ENCODE peak calls at places on chromosomes 12 and 14, in four cellular contexts. Z, N, P and X are unnamed samples.

GRCh38 chr14:30227436-30227835 is 299.8 kb upstream of the PRKD1 start:
- DNase-seq in Z (no peak), N (no peak), P (peak), X (no peak)

GRCh38 chr14:103139371-103140016 is 16.2 kb downstream of the TNFAIP2 start:
- DNase-seq in Z (peak), N (no peak), P (no peak), X (no peak)

GRCh38 chr12:121534495-121535148 is 46.2 kb downstream of the KDM2B start:
- DNase-seq in Z (peak), N (no peak), P (no peak), X (no peak)

GRCh38 chr12:110366474-110367208 is 36.9 kb downstream of the ANAPC7 start:
- DNase-seq in Z (no peak), N (no peak), P (no peak), X (no peak)

GRCh38 chr14:79668941-79669340 is 542.4 kb downstream of the DIO2 start:
- DNase-seq in Z (no peak), N (no peak), P (no peak), X (no peak)

GRCh38 chr12:126784328-126784921 is 1482.5 kb upstream of the TMEM132C start:
- DNase-seq in Z (no peak), N (no peak), P (no peak), X (peak)

GRCh38 chr12:98227162-98227561 is 288.2 kb upstream of the TMPO start:
- DNase-seq in Z (no peak), N (no peak), P (peak), X (no peak)

GRCh38 chr14:56555921-56556570 is 23.6 kb upstream of the TMEM260 start:
- DNase-seq in Z (no peak), N (peak), P (peak), X (no peak)

GRCh38 chr12:5478081-5478706 is 46.3 kb downstream of the NTF3 start:
- DNase-seq in Z (no peak), N (no peak), P (peak), X (no peak)

GRCh38 chr12:21379218-21379617 is 6.5 kb downstream of the IAPP start:
- DNase-seq in Z (no peak), N (no peak), P (no peak), X (no peak)

GRCh38 chr14:98466807-98467206 is 805.2 kb downstream of the BCL11B start:
- DNase-seq in Z (no peak), N (no peak), P (no peak), X (no peak)

GRCh38 chr12:14058717-14059116 is 77.3 kb upstream of the GRIN2B start:
- DNase-seq in Z (no peak), N (no peak), P (no peak), X (no peak)

GRCh38 chr12:42565633-42566032 is 23.9 kb downstream of the PRICKLE1 start:
- DNase-seq in Z (no peak), N (no peak), P (no peak), X (no peak)

GRCh38 chr12:27297576-27297975 is 35.1 kb upstream of the BMAL2 start:
- DNase-seq in Z (no peak), N (no peak), P (no peak), X (no peak)

GRCh38 chr12:120800665-120801064 is 75.0 kb downstream of the ACADS start:
- DNase-seq in Z (no peak), N (no peak), P (no peak), X (no peak)

GRCh38 chr12:32533971-32534590 is 134.7 kb downstream of the FGD4 start:
- DNase-seq in Z (no peak), N (peak), P (peak), X (peak)

GRCh38 chr12:122545855-122546254 is 18.8 kb downstream of the KNTC1 start:
- DNase-seq in Z (no peak), N (no peak), P (no peak), X (no peak)

GRCh38 chr12:100671396-100672074 is 98.1 kb downstream of the GAS2L3 start:
- DNase-seq in Z (no peak), N (no peak), P (no peak), X (no peak)

GRCh38 chr12:100674009-100674888 is 100.8 kb downstream of the GAS2L3 start:
- DNase-seq in Z (no peak), N (no peak), P (no peak), X (no peak)

GRCh38 chr12:100668939-100669536 is 95.6 kb downstream of the GAS2L3 start:
- DNase-seq in Z (peak), N (peak), P (peak), X (peak)

GRCh38 chr12:100669922-100670321 is 96.4 kb downstream of the GAS2L3 start:
- DNase-seq in Z (no peak), N (no peak), P (no peak), X (no peak)

GRCh38 chr12:100672075-100672592 is 98.7 kb downstream of the GAS2L3 start:
- DNase-seq in Z (peak), N (peak), P (no peak), X (no peak)
- TF ChIP-seq CTCF in Z (peak), N (peak), P (peak), X (no peak)

GRCh38 chr12:118377891-118378470 is 1.6 kb downstream of the SUDS3 start:
- DNase-seq in Z (no peak), N (no peak), P (peak), X (peak)
- H3K27ac ChIP-seq in Z (no peak), N (peak), P (peak), X (peak)

GRCh38 chr12:57737467-57738141 is 938 bp downstream of the AGAP2 start:
- DNase-seq in Z (no peak), N (no peak), P (peak), X (no peak)
- TF ChIP-seq CTCF in Z (no peak), N (peak), P (peak), X (no peak)

DNA sequence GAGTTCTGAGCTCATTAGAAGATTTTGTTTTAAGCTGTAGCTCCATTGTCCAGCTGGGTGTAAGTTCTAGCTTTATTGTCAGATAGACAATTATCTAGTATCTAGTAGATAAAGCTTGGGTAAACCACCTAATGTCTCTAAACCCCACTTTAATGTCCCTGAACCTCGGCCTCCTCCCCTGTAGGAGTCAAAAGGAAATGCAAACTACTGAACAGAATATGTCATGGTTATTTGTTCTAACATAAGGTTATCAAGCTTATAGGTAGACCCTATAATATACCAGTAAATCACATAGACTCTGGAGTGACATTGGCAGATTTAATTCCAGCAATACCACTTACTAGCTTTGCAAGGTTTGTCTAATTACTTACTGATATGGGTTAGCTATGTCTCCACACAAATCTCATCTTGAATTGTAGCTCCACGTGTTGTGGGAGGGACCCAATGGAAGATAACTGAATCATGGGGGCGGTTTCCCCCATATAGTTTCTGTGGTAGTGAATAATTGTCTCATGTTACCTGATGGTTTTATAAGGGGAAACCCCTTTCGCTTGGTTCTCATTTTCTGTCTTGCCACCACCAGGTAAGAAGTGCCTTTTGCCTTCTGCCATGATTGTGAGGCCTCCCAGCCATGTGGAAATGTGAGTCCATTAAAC is 29.4 kb downstream of the BCAT1 start:
- DNase-seq in Z (no peak), N (no peak), P (no peak), X (no peak)
- H3K27ac ChIP-seq in Z (no peak), N (no peak), P (no peak), X (no peak)

GRCh38 chr14:77372304-77372841 is 4.5 kb downstream of the TMED8 start:
- DNase-seq in Z (no peak), N (no peak), P (peak), X (no peak)
- TF ChIP-seq CTCF in Z (no peak), N (no peak), P (no peak), X (no peak)